ENCODE peak calls at places on chromosome 10, in five cellular contexts. One of them, this sample, is unnamed.

GRCh38 chr10:7561216-7561893 is 105.4 kb downstream of the ITIH5 start:
- DNase-seq in neural progenitor cell: peak
- DNase-seq in cardiac muscle cell: peak
- DNase-seq in IMR-90: no peak
- DNase-seq in nephron progenitor cell: peak
- DNase-seq in this sample: no peak

GRCh38 chr10:98038333-98038732 is 7.9 kb upstream of the CRTAC1 start:
- DNase-seq in neural progenitor cell: peak
- DNase-seq in cardiac muscle cell: no peak
- DNase-seq in IMR-90: no peak
- DNase-seq in nephron progenitor cell: peak
- DNase-seq in this sample: no peak

GRCh38 chr10:101676573-101676972 is 18.4 kb downstream of the FBXW4 start:
- DNase-seq in neural progenitor cell: no peak
- DNase-seq in cardiac muscle cell: peak
- DNase-seq in IMR-90: no peak
- DNase-seq in nephron progenitor cell: no peak
- DNase-seq in this sample: no peak

GRCh38 chr10:93475871-93476270 is 6.3 kb downstream of the MYOF start:
- DNase-seq in neural progenitor cell: no peak
- DNase-seq in cardiac muscle cell: no peak
- DNase-seq in IMR-90: peak
- DNase-seq in nephron progenitor cell: no peak
- DNase-seq in this sample: peak

GRCh38 chr10:84665883-84666463 is 337.6 kb downstream of the CCSER2 start:
- DNase-seq in neural progenitor cell: peak
- DNase-seq in cardiac muscle cell: peak
- DNase-seq in IMR-90: no peak
- DNase-seq in nephron progenitor cell: peak
- DNase-seq in this sample: no peak

GRCh38 chr10:52758406-52758805 is 14.2 kb downstream of the MBL2 start:
- DNase-seq in neural progenitor cell: no peak
- DNase-seq in cardiac muscle cell: no peak
- DNase-seq in IMR-90: no peak
- DNase-seq in nephron progenitor cell: no peak
- DNase-seq in this sample: no peak

GRCh38 chr10:33832124-33832787 is 497.8 kb upstream of the NRP1 start:
- DNase-seq in neural progenitor cell: no peak
- DNase-seq in cardiac muscle cell: no peak
- DNase-seq in IMR-90: no peak
- DNase-seq in nephron progenitor cell: no peak
- DNase-seq in this sample: no peak

GRCh38 chr10:123081896-123082295 is 53.9 kb upstream of the HMX3 start:
- DNase-seq in neural progenitor cell: no peak
- DNase-seq in cardiac muscle cell: no peak
- DNase-seq in IMR-90: no peak
- DNase-seq in nephron progenitor cell: no peak
- DNase-seq in this sample: no peak

GRCh38 chr10:90579602-90580242 is 278.1 kb downstream of the HTR7 start:
- DNase-seq in neural progenitor cell: peak
- DNase-seq in cardiac muscle cell: no peak
- DNase-seq in IMR-90: peak
- DNase-seq in nephron progenitor cell: no peak
- DNase-seq in this sample: peak

GRCh38 chr10:117684673-117685211 is 142.2 kb downstream of the EMX2 start:
- DNase-seq in neural progenitor cell: peak
- DNase-seq in cardiac muscle cell: no peak
- DNase-seq in IMR-90: no peak
- DNase-seq in nephron progenitor cell: no peak
- DNase-seq in this sample: no peak

GRCh38 chr10:130751106-130751840 is 560.2 kb downstream of the TCERG1L start:
- DNase-seq in neural progenitor cell: no peak
- DNase-seq in cardiac muscle cell: no peak
- DNase-seq in IMR-90: no peak
- DNase-seq in nephron progenitor cell: no peak
- DNase-seq in this sample: no peak

GRCh38 chr10:33669861-33670385 is 335.5 kb upstream of the NRP1 start:
- DNase-seq in neural progenitor cell: peak
- DNase-seq in cardiac muscle cell: no peak
- DNase-seq in IMR-90: no peak
- DNase-seq in nephron progenitor cell: no peak
- DNase-seq in this sample: no peak

GRCh38 chr10:75532253-75532924 is 101.0 kb downstream of the LRMDA start:
- DNase-seq in neural progenitor cell: no peak
- DNase-seq in cardiac muscle cell: no peak
- DNase-seq in IMR-90: peak
- DNase-seq in nephron progenitor cell: no peak
- DNase-seq in this sample: no peak

GRCh38 chr10:43012578-43012977 is 64.3 kb upstream of the RET start:
- DNase-seq in neural progenitor cell: no peak
- DNase-seq in cardiac muscle cell: no peak
- DNase-seq in IMR-90: no peak
- DNase-seq in nephron progenitor cell: no peak
- DNase-seq in this sample: no peak

GRCh38 chr10:129972145-129972965 is 8.3 kb upstream of the EBF3 start:
- DNase-seq in neural progenitor cell: peak
- DNase-seq in cardiac muscle cell: peak
- DNase-seq in IMR-90: no peak
- DNase-seq in nephron progenitor cell: peak
- DNase-seq in this sample: no peak

GRCh38 chr10:105243825-105244224 is 602.7 kb downstream of the SORCS3 start:
- DNase-seq in neural progenitor cell: no peak
- DNase-seq in cardiac muscle cell: no peak
- DNase-seq in IMR-90: no peak
- DNase-seq in nephron progenitor cell: no peak
- DNase-seq in this sample: no peak

GRCh38 chr10:1227505-1228402 is 171.6 kb downstream of the WDR37 start:
- DNase-seq in neural progenitor cell: no peak
- DNase-seq in cardiac muscle cell: no peak
- DNase-seq in IMR-90: no peak
- DNase-seq in nephron progenitor cell: no peak
- DNase-seq in this sample: no peak

GRCh38 chr10:91652364-91652763 is 19.5 kb upstream of the PPP1R3C start:
- DNase-seq in neural progenitor cell: peak
- DNase-seq in cardiac muscle cell: no peak
- DNase-seq in IMR-90: peak
- DNase-seq in nephron progenitor cell: no peak
- DNase-seq in this sample: peak

GRCh38 chr10:3096149-3096548 is 28.8 kb downstream of the PFKP start:
- DNase-seq in neural progenitor cell: no peak
- DNase-seq in cardiac muscle cell: no peak
- DNase-seq in IMR-90: no peak
- DNase-seq in nephron progenitor cell: no peak
- DNase-seq in this sample: no peak

GRCh38 chr10:63256047-63256773 is 123.1 kb downstream of the NRBF2 start:
- DNase-seq in neural progenitor cell: no peak
- DNase-seq in cardiac muscle cell: no peak
- DNase-seq in IMR-90: no peak
- DNase-seq in nephron progenitor cell: no peak
- DNase-seq in this sample: no peak

GRCh38 chr10:6114758-6115410 is 26.1 kb downstream of the RBM17 start:
- DNase-seq in neural progenitor cell: no peak
- DNase-seq in cardiac muscle cell: no peak
- DNase-seq in IMR-90: peak
- DNase-seq in nephron progenitor cell: no peak
- DNase-seq in this sample: peak

GRCh38 chr10:117938104-117938503 is 108.6 kb downstream of the RAB11FIP2 start:
- DNase-seq in neural progenitor cell: no peak
- DNase-seq in cardiac muscle cell: no peak
- DNase-seq in IMR-90: no peak
- DNase-seq in nephron progenitor cell: no peak
- DNase-seq in this sample: no peak

GRCh38 chr10:3666525-3667302 is 118.3 kb downstream of the KLF6 start:
- DNase-seq in neural progenitor cell: no peak
- DNase-seq in cardiac muscle cell: no peak
- DNase-seq in IMR-90: no peak
- DNase-seq in nephron progenitor cell: no peak
- DNase-seq in this sample: no peak

GRCh38 chr10:119543814-119544642 is 1.5 kb upstream of the RGS10 start:
- DNase-seq in neural progenitor cell: peak
- DNase-seq in cardiac muscle cell: no peak
- DNase-seq in IMR-90: no peak
- DNase-seq in nephron progenitor cell: no peak
- DNase-seq in this sample: peak
- TF ChIP-seq CTCF in neural progenitor cell: no peak
- TF ChIP-seq CTCF in cardiac muscle cell: no peak
- TF ChIP-seq CTCF in IMR-90: no peak
- TF ChIP-seq CTCF in nephron progenitor cell: no peak
- TF ChIP-seq CTCF in this sample: no peak

GRCh38 chr10:78070726-78071125 is 37.1 kb downstream of the RPS24 start:
- DNase-seq in neural progenitor cell: no peak
- DNase-seq in cardiac muscle cell: no peak
- DNase-seq in IMR-90: no peak
- DNase-seq in nephron progenitor cell: no peak
- DNase-seq in this sample: no peak

GRCh38 chr10:78069151-78069550 is 35.5 kb downstream of the RPS24 start:
- DNase-seq in neural progenitor cell: no peak
- DNase-seq in cardiac muscle cell: no peak
- DNase-seq in IMR-90: no peak
- DNase-seq in nephron progenitor cell: no peak
- DNase-seq in this sample: no peak

GRCh38 chr10:78071857-78072179 is 38.2 kb downstream of the RPS24 start:
- DNase-seq in neural progenitor cell: no peak
- DNase-seq in cardiac muscle cell: no peak
- DNase-seq in IMR-90: no peak
- DNase-seq in nephron progenitor cell: no peak
- DNase-seq in this sample: no peak

GRCh38 chr10:78071140-78071856 is 37.6 kb downstream of the RPS24 start:
- DNase-seq in neural progenitor cell: no peak
- DNase-seq in cardiac muscle cell: peak
- DNase-seq in IMR-90: no peak
- DNase-seq in nephron progenitor cell: no peak
- DNase-seq in this sample: no peak

DNA sequence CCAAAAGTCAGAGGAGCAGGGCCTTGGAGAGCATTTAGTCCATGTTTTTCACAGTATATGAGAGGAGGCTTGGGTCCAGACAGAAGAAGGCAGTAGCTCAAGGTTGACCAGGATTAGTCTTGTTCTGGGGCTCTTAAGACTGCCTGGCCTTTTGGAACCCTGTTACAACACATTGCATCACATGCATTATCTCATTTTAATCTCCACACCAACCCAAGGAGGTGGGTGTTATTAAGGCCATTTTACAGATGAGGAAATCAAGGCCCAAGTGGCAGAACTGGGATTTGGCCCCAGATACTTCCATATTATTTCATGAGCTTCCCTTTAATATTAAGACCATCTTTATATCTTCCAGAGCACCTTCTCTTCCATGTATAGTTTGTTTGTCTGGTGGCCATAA is 38.8 kb downstream of the RPS24 start:
- DNase-seq in neural progenitor cell: no peak
- DNase-seq in cardiac muscle cell: no peak
- DNase-seq in IMR-90: no peak
- DNase-seq in nephron progenitor cell: no peak
- DNase-seq in this sample: no peak
- TF ChIP-seq CTCF in neural progenitor cell: no peak
- TF ChIP-seq CTCF in cardiac muscle cell: no peak
- TF ChIP-seq CTCF in IMR-90: no peak
- TF ChIP-seq CTCF in nephron progenitor cell: no peak
- TF ChIP-seq CTCF in this sample: no peak

GRCh38 chr10:113525713-113526112 is 27.1 kb upstream of the HABP2 start:
- DNase-seq in neural progenitor cell: no peak
- DNase-seq in cardiac muscle cell: no peak
- DNase-seq in IMR-90: no peak
- DNase-seq in nephron progenitor cell: no peak
- DNase-seq in this sample: no peak

GRCh38 chr10:113524539-113525490 is 28.0 kb upstream of the HABP2 start:
- DNase-seq in neural progenitor cell: no peak
- DNase-seq in cardiac muscle cell: no peak
- DNase-seq in IMR-90: no peak
- DNase-seq in nephron progenitor cell: no peak
- DNase-seq in this sample: peak

GRCh38 chr10:113523071-113523470 is 29.8 kb upstream of the HABP2 start:
- DNase-seq in neural progenitor cell: no peak
- DNase-seq in cardiac muscle cell: no peak
- DNase-seq in IMR-90: no peak
- DNase-seq in nephron progenitor cell: no peak
- DNase-seq in this sample: no peak

GRCh38 chr10:113523628-113524027 is 29.2 kb upstream of the HABP2 start:
- DNase-seq in neural progenitor cell: no peak
- DNase-seq in cardiac muscle cell: no peak
- DNase-seq in IMR-90: no peak
- DNase-seq in nephron progenitor cell: no peak
- DNase-seq in this sample: no peak

GRCh38 chr10:113524120-113524519 is 28.7 kb upstream of the HABP2 start:
- DNase-seq in neural progenitor cell: peak
- DNase-seq in cardiac muscle cell: no peak
- DNase-seq in IMR-90: no peak
- DNase-seq in nephron progenitor cell: no peak
- DNase-seq in this sample: no peak
- TF ChIP-seq CTCF in neural progenitor cell: no peak
- TF ChIP-seq CTCF in cardiac muscle cell: no peak
- TF ChIP-seq CTCF in IMR-90: no peak
- TF ChIP-seq CTCF in nephron progenitor cell: no peak
- TF ChIP-seq CTCF in this sample: no peak

GRCh38 chr10:29926649-29927048 is 132.7 kb downstream of the JCAD start:
- DNase-seq in neural progenitor cell: peak
- DNase-seq in cardiac muscle cell: no peak
- DNase-seq in IMR-90: peak
- DNase-seq in nephron progenitor cell: peak
- DNase-seq in this sample: peak

GRCh38 chr10:29931833-29932232 is 127.6 kb downstream of the JCAD start:
- DNase-seq in neural progenitor cell: no peak
- DNase-seq in cardiac muscle cell: no peak
- DNase-seq in IMR-90: no peak
- DNase-seq in nephron progenitor cell: no peak
- DNase-seq in this sample: no peak

GRCh38 chr10:29925771-29926345 is 133.5 kb downstream of the JCAD start:
- DNase-seq in neural progenitor cell: no peak
- DNase-seq in cardiac muscle cell: no peak
- DNase-seq in IMR-90: no peak
- DNase-seq in nephron progenitor cell: no peak
- DNase-seq in this sample: no peak

GRCh38 chr10:29932991-29933390 is 126.4 kb downstream of the JCAD start:
- DNase-seq in neural progenitor cell: no peak
- DNase-seq in cardiac muscle cell: no peak
- DNase-seq in IMR-90: no peak
- DNase-seq in nephron progenitor cell: no peak
- DNase-seq in this sample: no peak

GRCh38 chr10:29929006-29929405 is 130.4 kb downstream of the JCAD start:
- DNase-seq in neural progenitor cell: no peak
- DNase-seq in cardiac muscle cell: no peak
- DNase-seq in IMR-90: no peak
- DNase-seq in nephron progenitor cell: no peak
- DNase-seq in this sample: no peak
- TF ChIP-seq CTCF in neural progenitor cell: no peak
- TF ChIP-seq CTCF in cardiac muscle cell: no peak
- TF ChIP-seq CTCF in IMR-90: no peak
- TF ChIP-seq CTCF in nephron progenitor cell: no peak
- TF ChIP-seq CTCF in this sample: no peak

This sample was measured in HFFc6.